ENCODE peak calls at places on chromosomes 1 and 21, in ten cellular contexts. I, M, Y, Q, J, V, S, C, W and P are unnamed samples.

GRCh38 chr1:197911172-197911856 is 5.9 kb upstream of the LHX9 start:
- DNase-seq in I (peak; percentile 56), M (no peak), Y (peak; percentile 35), Q (no peak), J (no peak), V (no peak), S (peak; percentile 10), C (no peak), W (no peak), P (no peak)

GRCh38 chr1:162285149-162285561 is 91.5 kb downstream of the SPATA46 start:
- DNase-seq in I (no peak), M (no peak), Y (peak; percentile 84), Q (no peak), J (no peak), V (peak; percentile 11), S (peak; percentile 86), C (peak; percentile 91), W (no peak), P (no peak)

GRCh38 chr1:112575154-112575804 is 43.7 kb downstream of the ST7L start:
- DNase-seq in I (no peak), M (no peak), Y (no peak), Q (peak; percentile 52), J (no peak), V (no peak), S (peak; percentile 26), C (no peak), W (peak; percentile 93), P (no peak)

GRCh38 chr1:192632188-192632587 is 3.8 kb upstream of the RGS13 start:
- DNase-seq in I (no peak), M (no peak), Y (no peak), Q (no peak), J (no peak), V (no peak), S (no peak), C (no peak), W (no peak), P (no peak)

GRCh38 chr1:181119076-181119989 is 30.8 kb downstream of the IER5 start:
- DNase-seq in I (no peak), M (no peak), Y (peak; percentile 71), Q (no peak), J (no peak), V (no peak), S (peak; percentile 93), C (no peak), W (no peak), P (no peak)

GRCh38 chr1:21621761-21622436 is 47.3 kb downstream of the RAP1GAP start:
- DNase-seq in I (no peak), M (no peak), Y (no peak), Q (no peak), J (no peak), V (no peak), S (no peak), C (no peak), W (no peak), P (no peak)

GRCh38 chr1:1318131-1318652 is 6.3 kb downstream of the INTS11 start:
- DNase-seq in I (no peak), M (no peak), Y (peak; percentile 73), Q (no peak), J (no peak), V (peak; percentile 35), S (peak; percentile 86), C (peak; percentile 80), W (peak; percentile 97), P (no peak)

GRCh38 chr1:63877816-63878215 is 104.0 kb downstream of the ROR1 start:
- DNase-seq in I (no peak), M (no peak), Y (peak; percentile 67), Q (no peak), J (no peak), V (no peak), S (peak; percentile 65), C (no peak), W (no peak), P (no peak)

GRCh38 chr1:80882552-80882951 is 918.2 kb upstream of the ADGRL2 start:
- DNase-seq in I (no peak), M (no peak), Y (peak; percentile 51), Q (peak; percentile 54), J (no peak), V (no peak), S (no peak), C (no peak), W (no peak), P (no peak)

GRCh38 chr21:44578371-44579055 is 1.9 kb downstream of the KRTAP10-5 start:
- DNase-seq in I (peak; percentile 5), M (no peak), Y (no peak), Q (no peak), J (no peak), V (no peak), S (no peak), C (no peak), W (no peak), P (no peak)

GRCh38 chr1:21927531-21928237 is 9.4 kb downstream of the HSPG2 start:
- DNase-seq in I (no peak), M (no peak), Y (peak; percentile 41), Q (no peak), J (no peak), V (no peak), S (no peak), C (peak; percentile 96), W (no peak), P (no peak)

GRCh38 chr1:150072959-150073358 is 5.4 kb downstream of the VPS45 start:
- DNase-seq in I (no peak), M (no peak), Y (no peak), Q (peak; percentile 37), J (no peak), V (no peak), S (no peak), C (no peak), W (peak; percentile 13), P (no peak)

GRCh38 chr21:30628109-30628508 is 6.9 kb upstream of the KRTAP20-2 start:
- DNase-seq in I (no peak), M (no peak), Y (no peak), Q (no peak), J (no peak), V (no peak), S (no peak), C (no peak), W (no peak), P (no peak)

GRCh38 chr1:16925635-16926490 is 4.1 kb downstream of the CROCC start:
- DNase-seq in I (no peak), M (no peak), Y (no peak), Q (no peak), J (no peak), V (no peak), S (no peak), C (no peak), W (no peak), P (peak; percentile 67)

GRCh38 chr1:116717318-116717717 is 36.9 kb upstream of the CD2 start:
- DNase-seq in I (no peak), M (no peak), Y (no peak), Q (no peak), J (no peak), V (peak; percentile 4), S (no peak), C (no peak), W (no peak), P (no peak)

GRCh38 chr1:228337711-228338520 is 68.7 kb downstream of the TRIM11 start:
- DNase-seq in I (peak; percentile 13), M (no peak), Y (peak; percentile 0), Q (no peak), J (no peak), V (no peak), S (no peak), C (peak; percentile 14), W (no peak), P (no peak)

GRCh38 chr21:45211661-45212060 is 76.0 kb downstream of the POFUT2 start:
- DNase-seq in I (no peak), M (no peak), Y (no peak), Q (no peak), J (no peak), V (no peak), S (no peak), C (no peak), W (no peak), P (no peak)

GRCh38 chr1:221268295-221268694 is 389.1 kb downstream of the HLX start:
- DNase-seq in I (no peak), M (no peak), Y (no peak), Q (no peak), J (no peak), V (no peak), S (no peak), C (no peak), W (peak; percentile 74), P (no peak)

GRCh38 chr21:34546556-34546955 is 34.5 kb upstream of the KCNE1 start:
- DNase-seq in I (no peak), M (no peak), Y (no peak), Q (no peak), J (no peak), V (no peak), S (no peak), C (no peak), W (no peak), P (no peak)

GRCh38 chr1:32263744-32264143 is 12.7 kb downstream of the LCK start:
- DNase-seq in I (no peak), M (no peak), Y (no peak), Q (no peak), J (no peak), V (no peak), S (no peak), C (no peak), W (no peak), P (no peak)

GRCh38 chr1:220458936-220459335 is 69.0 kb upstream of the MARK1 start:
- DNase-seq in I (no peak), M (no peak), Y (no peak), Q (no peak), J (no peak), V (no peak), S (no peak), C (no peak), W (no peak), P (no peak)

GRCh38 chr1:180917306-180918065 is 4.8 kb downstream of the KIAA1614 start:
- DNase-seq in I (no peak), M (no peak), Y (no peak), Q (no peak), J (no peak), V (no peak), S (peak; percentile 15), C (no peak), W (no peak), P (no peak)

GRCh38 chr1:25619101-25619890 is 2.7 kb downstream of the MAN1C1 start:
- DNase-seq in I (peak; percentile 74), M (peak; percentile 59), Y (peak; percentile 48), Q (no peak), J (no peak), V (peak; percentile 71), S (no peak), C (no peak), W (no peak), P (no peak)

GRCh38 chr1:200971428-200971903 is 52.0 kb downstream of the KIF21B start:
- DNase-seq in I (no peak), M (peak; percentile 36), Y (no peak), Q (no peak), J (no peak), V (no peak), S (no peak), C (no peak), W (no peak), P (no peak)

GRCh38 chr21:34808569-34809204 is 139.9 kb downstream of the CLIC6 start:
- DNase-seq in I (no peak), M (no peak), Y (no peak), Q (no peak), J (no peak), V (no peak), S (no peak), C (no peak), W (no peak), P (no peak)

GRCh38 chr1:31434101-31434871 is 21.3 kb downstream of the SERINC2 start:
- DNase-seq in I (no peak), M (no peak), Y (no peak), Q (no peak), J (no peak), V (no peak), S (no peak), C (no peak), W (no peak), P (no peak)

GRCh38 chr1:201461783-201462441 is 7.1 kb downstream of the PHLDA3 start:
- DNase-seq in I (no peak), M (no peak), Y (peak; percentile 96), Q (peak; percentile 79), J (no peak), V (no peak), S (peak; percentile 95), C (peak; percentile 78), W (peak; percentile 96), P (peak; percentile 98)

GRCh38 chr1:58782308-58783089 is 1.3 kb downstream of the JUN start:
- DNase-seq in I (peak; percentile 78), M (peak; percentile 70), Y (peak; percentile 60), Q (no peak), J (peak; percentile 66), V (no peak), S (peak; percentile 54), C (peak; percentile 63), W (no peak), P (no peak)